ENCODE peak calls at places on chromosome 16, in ten cellular contexts. B is pancreas; Y is HS-5; Z is ELF-1; J is posterior cingulate gyrus; M is RWPE1; C is left ventricle myocardium inferior; O is activated naive CD8-positive, alpha-beta T cell treated with anti-CD3 and anti-CD28 coated beads, Interleukin-2, amount 10 ng/mL, durations not matched to agents 7 days and 5 days; V is T-cell; X is GOT3. K is an unnamed sample.

GRCh38 chr16:80902306-80903154 is 98.1 kb upstream of the CDYL2 start:
- DNase-seq in B (no peak), C (no peak), V (no peak), Y (no peak), J (no peak), O (no peak), X (no peak), Z (no peak), M (no peak), K (no peak)

GRCh38 chr16:86387461-86388440 is 122.6 kb upstream of the FOXF1 start:
- DNase-seq in J (no peak), Y (peak), B (no peak), M (peak), X (no peak), V (no peak), O (no peak), Z (no peak), C (no peak), K (no peak)

GRCh38 chr16:58195771-58196170 is 2.1 kb downstream of the CSNK2A2 start:
- DNase-seq in M (no peak), J (no peak), Z (no peak), Y (no peak), O (no peak), V (no peak), X (no peak), C (no peak), B (no peak), K (no peak)

GRCh38 chr16:65421596-65421995 is 299.7 kb upstream of the CDH11 start:
- DNase-seq in Y (no peak), J (no peak), B (no peak), Z (no peak), M (no peak), C (no peak), X (no peak), O (no peak), V (no peak), K (no peak)

GRCh38 chr16:85432606-85433005 is 180.5 kb upstream of the GSE1 start:
- DNase-seq in Z (no peak), B (no peak), O (no peak), X (no peak), J (no peak), V (no peak), C (no peak), Y (no peak), M (no peak), K (no peak)

GRCh38 chr16:67933805-67934204 is 2.1 kb upstream of the CTRL start:
- DNase-seq in B (no peak), X (no peak), O (no peak), C (no peak), V (no peak), Y (no peak), M (no peak), Z (no peak), J (no peak), K (no peak)

GRCh38 chr16:67967956-67968439 is 439 bp downstream of the SLC12A4 start:
- DNase-seq in Z (peak), B (no peak), V (no peak), Y (no peak), X (no peak), J (peak), O (peak), M (no peak), C (peak), K (no peak)

GRCh38 chr16:11251525-11252481 is 4.2 kb downstream of the SOCS1 start:
- DNase-seq in Y (no peak), V (peak), X (peak), J (no peak), C (no peak), O (peak), Z (no peak), M (no peak), B (no peak), K (peak)

GRCh38 chr16:12522334-12522733 is 281.4 kb downstream of the CPPED1 start:
- DNase-seq in O (no peak), V (no peak), Z (no peak), X (no peak), Y (no peak), B (no peak), M (no peak), C (no peak), J (no peak), K (no peak)

GRCh38 chr16:75899163-75899562 is 172.9 kb upstream of the CPHXL start:
- DNase-seq in O (no peak), M (no peak), Y (no peak), Z (no peak), X (no peak), B (no peak), C (no peak), J (no peak), V (no peak), K (no peak)

GRCh38 chr16:23323224-23324030 is 21.3 kb downstream of the SCNN1B start:
- DNase-seq in C (no peak), V (no peak), X (no peak), O (no peak), J (no peak), M (no peak), Y (no peak), Z (no peak), B (no peak), K (no peak)

GRCh38 chr16:14131774-14132695 is 60.9 kb downstream of the MRTFB start:
- DNase-seq in J (no peak), X (no peak), C (no peak), M (no peak), O (no peak), B (no peak), Z (no peak), Y (no peak), V (no peak), K (no peak)

GRCh38 chr16:7602424-7602935 is 269.8 kb downstream of the RBFOX1 start:
- DNase-seq in V (no peak), B (no peak), J (no peak), M (no peak), Y (no peak), O (no peak), Z (no peak), X (no peak), C (no peak), K (no peak)

GRCh38 chr16:70493863-70494770 is 29.2 kb downstream of the COG4 start:
- DNase-seq in V (no peak), B (no peak), C (no peak), M (no peak), X (no peak), O (no peak), J (no peak), Y (no peak), Z (no peak), K (no peak)

GRCh38 chr16:9970796-9971195 is 211.4 kb downstream of the GRIN2A start:
- DNase-seq in Z (no peak), J (no peak), O (no peak), C (no peak), V (no peak), M (no peak), Y (no peak), B (no peak), X (no peak), K (no peak)

GRCh38 chr16:3401719-3402397 is 843 bp downstream of the ZNF174 start:
- DNase-seq in M (peak), V (no peak), Y (peak), O (no peak), B (no peak), J (no peak), C (no peak), Z (peak), X (no peak), K (no peak)

GRCh38 chr16:53915452-53916160 is 211.7 kb downstream of the FTO start:
- DNase-seq in M (no peak), Y (no peak), O (no peak), Z (no peak), B (no peak), X (no peak), V (no peak), C (no peak), J (no peak), K (no peak)

GRCh38 chr16:77993586-77993985 is 28.8 kb upstream of the CLEC3A start:
- DNase-seq in Y (no peak), C (no peak), B (no peak), X (no peak), Z (peak), V (no peak), J (no peak), O (no peak), M (no peak), K (peak)

GRCh38 chr16:6131526-6132050 is 1034.0 kb upstream of the EEF2KMT start:
- DNase-seq in J (no peak), Z (no peak), M (no peak), B (no peak), O (no peak), V (no peak), X (no peak), C (no peak), Y (no peak), K (no peak)

GRCh38 chr16:84864266-84864955 is 44.6 kb downstream of the CRISPLD2 start:
- DNase-seq in C (peak), M (no peak), O (no peak), Z (no peak), J (peak), V (no peak), B (no peak), X (no peak), Y (no peak), K (no peak)

GRCh38 chr16:24610421-24610765 is 71.0 kb downstream of the RBBP6 start:
- DNase-seq in O (peak), C (peak), J (peak), M (no peak), Z (peak), B (no peak), X (no peak), Y (no peak), V (no peak), K (peak)

GRCh38 chr16:55572439-55572838 is 6.0 kb downstream of the CAPNS2 start:
- DNase-seq in O (no peak), C (no peak), Y (no peak), B (no peak), M (no peak), J (no peak), Z (no peak), V (no peak), X (no peak), K (no peak)

GRCh38 chr16:85004587-85005205 is 6.6 kb downstream of the ZDHHC7 start:
- DNase-seq in Z (no peak), Y (peak), O (no peak), M (peak), J (no peak), B (no peak), C (no peak), V (no peak), X (no peak), K (no peak)

GRCh38 chr16:12690024-12690423 is 113.7 kb downstream of the CPPED1 start:
- DNase-seq in V (no peak), C (no peak), O (no peak), B (no peak), Y (no peak), X (no peak), J (no peak), M (no peak), Z (no peak), K (no peak)

GRCh38 chr16:87352818-87353217 is 30.8 kb downstream of the FBXO31 start:
- DNase-seq in X (no peak), Z (no peak), O (no peak), M (no peak), J (no peak), C (no peak), V (no peak), B (no peak), Y (no peak), K (no peak)

K was measured in mucosa of descending colon.